ENCODE peak calls at places on chromosomes 6 and 20, in eight cellular contexts. S is left kidney, M is right lobe of liver, Z is anterior cingulate cortex, N is cardiac muscle cell, V is RCC 7860, Q is LoVo, E is G401. J is an unnamed sample.

GRCh38 chr6:6616670-6617069 is 28.1 kb downstream of the LY86 start:
- DNase-seq in Z (no peak), N (no peak), M (no peak), V (no peak), E (no peak), S (no peak), Q (no peak), J (no peak)

GRCh38 chr6:170459451-170459850 is 93.7 kb downstream of the PSMB1 start:
- DNase-seq in E (no peak), S (no peak), N (no peak), Q (no peak), M (no peak), V (peak; percentile 56), Z (no peak), J (no peak)

GRCh38 chr6:22804620-22805271 is 235.4 kb downstream of the HDGFL1 start:
- DNase-seq in N (no peak), Z (no peak), E (no peak), M (no peak), Q (no peak), V (no peak), S (no peak), J (no peak)

GRCh38 chr6:149317656-149318571 is at the start of gene TAB2:
- DNase-seq in N (peak; percentile 75), M (peak; percentile 55), V (peak; percentile 15), Z (peak; percentile 63), E (no peak), S (peak; percentile 84), Q (no peak), J (peak; percentile 44)

GRCh38 chr6:25307805-25308494 is 28.8 kb downstream of the CARMIL1 start:
- DNase-seq in N (no peak), E (no peak), Q (no peak), V (no peak), Z (no peak), S (no peak), M (no peak), J (no peak)

GRCh38 chr6:30007132-30007764 is 53.8 kb upstream of the POLR1H start:
- DNase-seq in Z (no peak), Q (no peak), E (no peak), S (peak; percentile 54), N (no peak), V (no peak), M (peak; percentile 64), J (no peak)

GRCh38 chr20:23419995-23420901 is 1.0 kb downstream of the NAPB start:
- DNase-seq in S (peak; percentile 54), M (peak; percentile 75), V (peak; percentile 17), Q (peak; percentile 21), Z (no peak), E (peak; percentile 53), N (peak; percentile 45), J (peak; percentile 26)

GRCh38 chr6:15441215-15441868 is 195.5 kb downstream of the JARID2 start:
- DNase-seq in Z (no peak), V (peak; percentile 29), E (peak; percentile 62), N (peak; percentile 62), S (peak; percentile 83), M (no peak), Q (peak; percentile 46), J (peak; percentile 64)

GRCh38 chr6:137417411-137417810 is 76.8 kb downstream of the OLIG3 start:
- DNase-seq in M (no peak), V (no peak), S (no peak), Q (no peak), N (no peak), Z (no peak), E (no peak), J (no peak)